ENCODE peak calls at places on chromosomes 11 and 22, in nine cellular contexts. R, S, Y, N, V, T, I, E and A are unnamed samples.

GRCh38 chr22:35488513-35488912 is 52.1 kb upstream of the RASD2 start:
- DNase-seq in S (no peak), Y (no peak), R (no peak), E (no peak), I (no peak), V (no peak), T (no peak), N (peak; percentile 53), A (no peak)

GRCh38 chr22:39634530-39635399 is 64.2 kb downstream of the CACNA1I start:
- DNase-seq in R (no peak), N (no peak), E (peak; percentile 78), V (no peak), T (peak; percentile 92), S (no peak), Y (no peak), I (no peak), A (no peak)

GRCh38 chr22:38315801-38316339 is 1.4 kb downstream of the CSNK1E start:
- DNase-seq in V (no peak), R (no peak), I (no peak), Y (no peak), N (no peak), E (no peak), T (no peak), S (no peak), A (no peak)

GRCh38 chr11:123227763-123228488 is 32.9 kb upstream of the CLMP start:
- DNase-seq in R (no peak), I (no peak), S (no peak), N (no peak), E (no peak), T (no peak), V (no peak), Y (no peak), A (no peak)

GRCh38 chr22:21917206-21917958 is 35.3 kb downstream of the PPM1F start:
- DNase-seq in R (no peak), Y (peak; percentile 69), N (no peak), T (no peak), S (no peak), E (no peak), I (peak; percentile 61), V (no peak), A (no peak)

GRCh38 chr22:23844739-23845202 is 6.0 kb upstream of the DERL3 start:
- DNase-seq in I (no peak), S (no peak), R (no peak), N (no peak), V (no peak), E (no peak), Y (no peak), T (no peak), A (no peak)

GRCh38 chr22:23119492-23120414 is 22.0 kb downstream of the RSPH14 start:
- DNase-seq in I (no peak), E (no peak), Y (no peak), N (no peak), R (no peak), V (no peak), T (no peak), S (peak; percentile 81), A (peak; percentile 62)

GRCh38 chr11:130611791-130612251 is 163.4 kb downstream of the ADAMTS15 start:
- DNase-seq in S (no peak), E (peak; percentile 61), R (no peak), T (peak; percentile 88), N (no peak), I (peak; percentile 47), Y (no peak), V (no peak), A (no peak)

GRCh38 chr11:118659314-118659939 is 20.0 kb downstream of the TREH start:
- DNase-seq in R (peak; percentile 97), N (peak; percentile 96), I (peak; percentile 92), V (peak; percentile 94), E (peak; percentile 87), Y (peak; percentile 93), S (peak; percentile 87), T (peak; percentile 71), A (peak; percentile 86)
- H3K27ac ChIP-seq in R (peak overlapping the region; percentile 84), N (peak overlapping the region; percentile 64), I (no peak overlapping the region), V (peak overlapping the region; percentile 40), E (no peak overlapping the region), Y (peak overlapping the region; percentile 42), S (no peak overlapping the region), T (no peak overlapping the region), A (no peak overlapping the region)

GRCh38 chr11:1092145-1092670 is 17.5 kb downstream of the MUC2 start:
- DNase-seq in S (no peak), T (no peak), N (no peak), Y (no peak), R (no peak), E (no peak), I (no peak), V (no peak), A (no peak)
- H3K9me3 ChIP-seq in S (no peaks in the 10 kb centered on the region), T (peaks cover 8% of the 10 kb centered on the region), N (no peaks in the 10 kb centered on the region), Y (no peaks in the 10 kb centered on the region), R (no peaks in the 10 kb centered on the region), E (no peaks in the 10 kb centered on the region), I (no peaks in the 10 kb centered on the region), V (no peaks in the 10 kb centered on the region), A (no peaks in the 10 kb centered on the region)

GRCh38 chr11:134497586-134497985 is 85.5 kb upstream of the B3GAT1 start:
- DNase-seq in S (no peak), T (no peak), Y (no peak), R (no peak), N (peak; percentile 39), I (no peak), E (no peak), V (peak; percentile 65), A (no peak)
- H3K27ac ChIP-seq in S (no peak overlapping the region), T (no peak overlapping the region), Y (no peak overlapping the region), R (no peak overlapping the region), N (no peak overlapping the region), I (no peak overlapping the region), E (no peak overlapping the region), V (no peak overlapping the region), A (no peak overlapping the region)

DNA sequence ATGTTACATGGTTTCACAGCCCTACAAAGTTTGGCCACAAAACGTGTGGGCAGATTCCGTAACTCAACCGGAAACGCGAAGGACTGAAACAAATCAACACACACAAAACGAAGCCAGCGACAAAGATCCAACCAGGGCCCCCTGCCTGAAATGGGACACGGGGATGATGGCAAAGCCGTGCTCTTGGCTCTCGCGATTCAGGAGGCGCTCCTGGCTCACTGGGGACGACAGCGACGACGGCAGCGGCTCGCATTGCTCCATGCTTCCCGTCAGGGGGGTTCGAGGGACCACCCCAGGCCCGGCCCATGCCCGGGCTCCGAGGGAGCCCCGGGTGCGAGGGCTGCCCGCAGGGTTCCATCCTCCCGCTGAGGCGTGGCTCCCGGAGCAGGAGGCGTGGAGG is 4786.8 kb upstream of the OR11H1 start:
- DNase-seq in I (no peak), R (no peak), S (no peak), Y (no peak), T (no peak), V (no peak), E (no peak), N (peak; percentile 67), A (no peak)
- H3K9me3 ChIP-seq in I (no peaks in the 10 kb centered on the region), R (peaks cover 27% of the 10 kb centered on the region), S (no peaks in the 10 kb centered on the region), Y (no peaks in the 10 kb centered on the region), T (peaks cover 25% of the 10 kb centered on the region), V (no peaks in the 10 kb centered on the region), E (peaks cover 20% of the 10 kb centered on the region), N (no peaks in the 10 kb centered on the region), A (peaks cover 18% of the 10 kb centered on the region)

GRCh38 chr11:47466201-47466600 is 17.3 kb upstream of the RAPSN start:
- DNase-seq in E (no peak), S (no peak), T (peak; percentile 44), R (no peak), V (no peak), Y (no peak), I (no peak), N (no peak), A (no peak)
- H3K27ac ChIP-seq in E (no peak overlapping the region), S (no peak overlapping the region), T (no peak overlapping the region), R (peak overlapping the region; percentile 83), V (peak overlapping the region; percentile 51), Y (peak overlapping the region; percentile 64), I (no peak overlapping the region), N (peak overlapping the region; percentile 78), A (no peak overlapping the region)

GRCh38 chr11:1168256-1168655 is 10.5 kb downstream of the MUC5AC start:
- DNase-seq in V (peak; percentile 46), Y (no peak), I (no peak), T (no peak), R (no peak), N (peak; percentile 36), E (no peak), S (no peak), A (no peak)
- H3K9me3 ChIP-seq in V (no peaks in the 10 kb centered on the region), Y (no peaks in the 10 kb centered on the region), I (no peaks in the 10 kb centered on the region), T (peaks cover 2% of the 10 kb centered on the region), R (peaks cover 10% of the 10 kb centered on the region), N (no peaks in the 10 kb centered on the region), E (no peaks in the 10 kb centered on the region), S (no peaks in the 10 kb centered on the region), A (no peaks in the 10 kb centered on the region)

GRCh38 chr22:17264321-17265052 is 45.3 kb upstream of the ADA2 start:
- DNase-seq in T (peak; percentile 30), E (no peak), R (no peak), I (peak; percentile 77), V (no peak), Y (peak; percentile 26), S (no peak), N (no peak), A (no peak)
- H3K27ac ChIP-seq in T (no peak overlapping the region), E (no peak overlapping the region), R (peak overlapping the region; percentile 55), I (peak overlapping the region; percentile 85), V (peak overlapping the region; percentile 51), Y (peak overlapping the region; percentile 45), S (no peak overlapping the region), N (peak overlapping the region; percentile 64), A (no peak overlapping the region)

GRCh38 chr11:114618139-114618538 is 22.6 kb upstream of the NXPE4 start:
- DNase-seq in S (no peak), I (no peak), V (no peak), R (no peak), T (no peak), E (no peak), N (no peak), Y (no peak), A (no peak)

GRCh38 chr11:114617157-114618124 is 21.9 kb upstream of the NXPE4 start:
- DNase-seq in V (no peak), T (no peak), N (no peak), I (no peak), S (no peak), R (no peak), E (no peak), Y (no peak), A (no peak)

GRCh38 chr11:114615448-114616361 is 20.1 kb upstream of the NXPE4 start:
- DNase-seq in T (no peak), S (no peak), E (no peak), I (no peak), V (no peak), R (no peak), Y (no peak), N (no peak), A (no peak)

GRCh38 chr11:114614127-114614720 is 18.6 kb upstream of the NXPE4 start:
- DNase-seq in R (no peak), E (no peak), N (no peak), I (no peak), V (no peak), S (no peak), T (no peak), Y (no peak), A (no peak)

GRCh38 chr11:114616516-114616915 is 20.9 kb upstream of the NXPE4 start:
- DNase-seq in R (no peak), V (no peak), T (no peak), E (no peak), N (no peak), Y (no peak), S (no peak), I (no peak), A (no peak)
- H3K9me3 ChIP-seq in R (peaks cover 34% of the 10 kb centered on the region), V (no peaks in the 10 kb centered on the region), T (no peaks in the 10 kb centered on the region), E (no peaks in the 10 kb centered on the region), N (no peaks in the 10 kb centered on the region), Y (no peaks in the 10 kb centered on the region), S (no peaks in the 10 kb centered on the region), I (peaks cover 13% of the 10 kb centered on the region), A (no peaks in the 10 kb centered on the region)